ENCODE peak calls at places on chromosomes 2 and 18, in five cellular contexts. E is non-pigmented ciliary epithelial cell; B is hepatocyte; J is stimulated activated CD4-positive, alpha-beta T cell treated with anti-CD3 and anti-CD28 coated beads, Interleukin-15, amount 100 ng/mL, for 24 hours; Y is pulmonary artery endothelial cell. A is an unnamed sample.
A peak's percentile ranks its signal among the peaks of the same experiment; 100 is the strongest.

GRCh38 chr2:236614566-236614965 is 44.9 kb downstream of the ACKR3 start:
- DNase-seq in B (no peak), E (no peak), J (no peak), Y (no peak), A (no peak)

GRCh38 chr2:142542431-142542910 is 335.0 kb upstream of the KYNU start:
- DNase-seq in B (no peak), J (no peak), Y (no peak), E (no peak), A (no peak)

GRCh38 chr2:183267148-183267827 is 143.0 kb downstream of the NUP35 start:
- DNase-seq in J (no peak), Y (no peak), E (no peak), B (no peak), A (no peak)

GRCh38 chr2:242010567-242011513 is 141.3 kb downstream of the RTP5 start:
- DNase-seq in E (no peak), B (no peak), J (peak; percentile 23), Y (no peak), A (no peak)

GRCh38 chr2:109239720-109240119 is 110.7 kb downstream of the SH3RF3 start:
- DNase-seq in Y (peak; percentile 61), B (peak; percentile 24), J (no peak), E (no peak), A (peak; percentile 65)

GRCh38 chr18:73891572-73892421 is 255.8 kb downstream of the FBXO15 start:
- DNase-seq in J (peak; percentile 2), Y (no peak), E (no peak), B (peak; percentile 15), A (no peak)

GRCh38 chr2:26704441-26704977 is 12.0 kb downstream of the KCNK3 start:
- DNase-seq in E (no peak), J (no peak), B (no peak), Y (no peak), A (peak; percentile 52)

GRCh38 chr2:142843731-142844130 is 33.7 kb upstream of the KYNU start:
- DNase-seq in J (no peak), B (no peak), Y (peak; percentile 67), E (no peak), A (no peak)

GRCh38 chr18:46068763-46069162 is 3.3 kb downstream of the PSTPIP2 start:
- DNase-seq in E (no peak), Y (no peak), J (no peak), B (peak; percentile 28), A (no peak)

GRCh38 chr2:126908721-126909177 is 10.1 kb downstream of the TEX51 start:
- DNase-seq in Y (no peak), B (no peak), E (no peak), J (no peak), A (no peak)

GRCh38 chr2:54641988-54642387 is 81.5 kb upstream of the EML6 start:
- DNase-seq in E (no peak), J (no peak), Y (no peak), B (no peak), A (no peak)

GRCh38 chr2:108615480-108616090 is 81.3 kb downstream of the LIMS1 start:
- DNase-seq in J (no peak), B (no peak), Y (no peak), E (no peak), A (no peak)

A was measured in MG63.